ENCODE peak calls at places on chromosome 16, in four cellular contexts. S, U, R and B are unnamed samples.

GRCh38 chr16:50213939-50214519 is 52.3 kb upstream of the ADCY7 start:
- DNase-seq in S (peak; percentile 46), U (no peak), R (no peak), B (no peak)

GRCh38 chr16:71352466-71352865 is 6.1 kb upstream of the CALB2 start:
- DNase-seq in S (no peak), U (no peak), R (no peak), B (no peak)

GRCh38 chr16:12256880-12257279 is 280.3 kb downstream of the SNX29 start:
- DNase-seq in S (no peak), U (no peak), R (no peak), B (no peak)

GRCh38 chr16:27973678-27974077 is 89.8 kb downstream of the GSG1L start:
- DNase-seq in S (no peak), U (no peak), R (no peak), B (no peak)

GRCh38 chr16:56923481-56923880 is 8.5 kb upstream of the HERPUD1 start:
- DNase-seq in S (no peak), U (no peak), R (no peak), B (no peak)

GRCh38 chr16:85157813-85158701 is 45.8 kb upstream of the CIBAR2 start:
- DNase-seq in S (peak; percentile 45), U (peak; percentile 61), R (no peak), B (peak; percentile 46)

GRCh38 chr16:89022051-89022836 is 45.2 kb upstream of the CBFA2T3 start:
- DNase-seq in S (no peak), U (no peak), R (no peak), B (no peak)

GRCh38 chr16:83312015-83312734 is 495.6 kb upstream of the HSBP1 start:
- DNase-seq in S (no peak), U (no peak), R (no peak), B (no peak)

GRCh38 chr16:85057948-85058347 is 30.4 kb downstream of the KIAA0513 start:
- DNase-seq in S (no peak), U (peak; percentile 44), R (peak; percentile 86), B (no peak)

GRCh38 chr16:85528528-85529387 is 84.4 kb upstream of the GSE1 start:
- DNase-seq in S (no peak), U (no peak), R (no peak), B (no peak)

GRCh38 chr16:88465387-88465983 is 12.4 kb downstream of the ZFPM1 start:
- DNase-seq in S (no peak), U (peak; percentile 73), R (no peak), B (no peak)

GRCh38 chr16:794091-794842 is 5.8 kb downstream of the CHTF18 start:
- DNase-seq in S (no peak), U (no peak), R (no peak), B (no peak)

GRCh38 chr16:73951541-73951940 is 345.1 kb upstream of the PSMD7 start:
- DNase-seq in S (peak; percentile 12), U (no peak), R (no peak), B (no peak)

GRCh38 chr16:48446534-48446920 is 61.3 kb upstream of the SIAH1 start:
- DNase-seq in S (no peak), U (no peak), R (no peak), B (no peak)

GRCh38 chr16:68488559-68488958 is 40.3 kb upstream of the SMPD3 start:
- DNase-seq in S (no peak), U (peak; percentile 31), R (no peak), B (no peak)

GRCh38 chr16:1169285-1170075 is 16.6 kb downstream of the CACNA1H start:
- DNase-seq in S (no peak), U (no peak), R (no peak), B (no peak)

GRCh38 chr16:72427786-72428480 is 256.0 kb upstream of the PMFBP1 start:
- DNase-seq in S (no peak), U (no peak), R (no peak), B (no peak)

GRCh38 chr16:67150058-67150832 is 553 bp downstream of the B3GNT9 start:
- DNase-seq in S (peak; percentile 60), U (peak; percentile 61), R (no peak), B (no peak)

GRCh38 chr16:66524601-66525164 is 25.2 kb downstream of the TK2 start:
- DNase-seq in S (no peak), U (no peak), R (no peak), B (no peak)

GRCh38 chr16:72990003-72990521 is 57.9 kb downstream of the ZFHX3 start:
- DNase-seq in S (peak; percentile 80), U (no peak), R (no peak), B (peak; percentile 43)

GRCh38 chr16:67391424-67392300 is 1.6 kb downstream of the TPPP3 start:
- DNase-seq in S (no peak), U (no peak), R (no peak), B (no peak)

GRCh38 chr16:56191807-56192643 is 736 bp downstream of the GNAO1 start:
- DNase-seq in S (no peak), U (no peak), R (no peak), B (no peak)